ENCODE peak calls at places on chromosomes 4 and X, in seven cellular contexts. W is IMR-90, X is cardiac muscle cell, B is adrenal gland, I is A549, O is MM.1S, E is stomach. Z is an unnamed sample.

GRCh38 chr4:153710681-153711080 is 26.6 kb downstream of the TLR2 start:
- DNase-seq in X (no peak), E (no peak), W (no peak), I (no peak), O (no peak), B (no peak), Z (no peak)

GRCh38 chr4:1975880-1976279 is 32.9 kb downstream of the NELFA start:
- DNase-seq in B (peak; percentile 37), O (no peak), W (no peak), I (no peak), X (no peak), E (no peak), Z (no peak)

GRCh38 chrX:73916931-73917657 is 354.1 kb downstream of the CHIC1 start:
- DNase-seq in X (peak; percentile 52), E (no peak), W (peak; percentile 91), I (peak; percentile 41), B (no peak), O (no peak), Z (no peak)

GRCh38 chr4:169485791-169486742 is 126.3 kb downstream of the NEK1 start:
- DNase-seq in E (no peak), O (peak; percentile 65), B (peak; percentile 70), W (peak; percentile 71), I (peak; percentile 13), X (peak; percentile 38), Z (no peak)

GRCh38 chr4:96524311-96524875 is 684.5 kb downstream of the PDHA2 start:
- DNase-seq in O (no peak), W (no peak), B (no peak), X (no peak), E (no peak), I (no peak), Z (no peak)

GRCh38 chr4:38670939-38671593 is 7.1 kb downstream of the KLF3 start:
- DNase-seq in E (peak; percentile 53), X (no peak), O (no peak), B (no peak), I (no peak), W (no peak), Z (peak; percentile 42)

GRCh38 chr4:15612136-15612535 is 43.0 kb downstream of the FBXL5 start:
- DNase-seq in O (no peak), E (no peak), W (no peak), I (no peak), B (no peak), X (no peak), Z (no peak)

GRCh38 chr4:168541608-168541953 is 44.7 kb downstream of the PALLD start:
- DNase-seq in B (no peak), I (no peak), O (no peak), X (no peak), W (peak; percentile 70), E (no peak), Z (no peak)

GRCh38 chr4:44661940-44662622 is 10.7 kb upstream of the YIPF7 start:
- DNase-seq in B (no peak), W (no peak), X (no peak), I (no peak), E (no peak), O (no peak), Z (no peak)

GRCh38 chr4:139461022-139461421 is 7.1 kb downstream of the RAB33B start:
- DNase-seq in E (no peak), X (peak; percentile 2), O (no peak), B (no peak), W (no peak), I (no peak), Z (no peak)

GRCh38 chr4:12852338-12853307 is 631.5 kb downstream of the RAB28 start:
- DNase-seq in E (no peak), W (peak; percentile 52), B (no peak), I (peak; percentile 23), X (peak; percentile 72), O (peak; percentile 77), Z (no peak)

GRCh38 chr4:174869334-174869733 is 40.3 kb upstream of the GLRA3 start:
- DNase-seq in I (no peak), B (no peak), X (no peak), W (no peak), E (no peak), O (no peak), Z (no peak)

GRCh38 chr4:137378393-137379290 is 153.7 kb downstream of the PCDH18 start:
- DNase-seq in O (no peak), X (no peak), I (no peak), B (no peak), W (no peak), E (no peak), Z (no peak)

GRCh38 chr4:8912506-8912905 is 40.9 kb upstream of the HMX1 start:
- DNase-seq in B (peak; percentile 7), E (peak; percentile 14), X (no peak), O (no peak), I (no peak), W (no peak), Z (no peak)

GRCh38 chr4:62023633-62024032 is 823.5 kb downstream of the ADGRL3 start:
- DNase-seq in X (no peak), E (no peak), W (no peak), O (no peak), I (no peak), B (no peak), Z (no peak)

GRCh38 chr4:80237992-80238391 is 28.5 kb upstream of the FGF5 start:
- DNase-seq in X (no peak), B (no peak), W (peak; percentile 96), I (no peak), E (no peak), O (no peak), Z (no peak)

GRCh38 chr4:130419576-130419975 is 1323.6 kb downstream of the C4orf33 start:
- DNase-seq in O (no peak), W (no peak), I (no peak), X (no peak), B (no peak), E (no peak), Z (no peak)

GRCh38 chr4:1593038-1593417 is 91.1 kb downstream of the FAM53A start:
- DNase-seq in B (no peak), E (no peak), X (no peak), W (no peak), I (no peak), O (no peak), Z (no peak)

GRCh38 chrX:11944486-11944885 is 186.4 kb downstream of the MSL3 start:
- DNase-seq in W (peak; percentile 64), X (peak; percentile 34), I (peak; percentile 11), O (no peak), E (no peak), B (no peak), Z (no peak)

GRCh38 chr4:7815562-7815961 is 124.1 kb downstream of the AFAP1 start:
- DNase-seq in W (peak; percentile 87), X (no peak), E (no peak), O (no peak), B (peak; percentile 70), I (no peak), Z (no peak)

GRCh38 chr4:960140-960735 is 13.1 kb downstream of the DGKQ start:
- DNase-seq in E (no peak), I (no peak), W (no peak), B (no peak), O (no peak), X (no peak), Z (no peak)

GRCh38 chr4:47485047-47485692 is at the start of gene ATP10D:
- DNase-seq in X (peak; percentile 95), I (peak; percentile 62), E (peak; percentile 96), W (peak; percentile 93), B (peak; percentile 98), O (peak; percentile 93), Z (peak; percentile 96)
- TF ChIP-seq CTCF in X (peak; percentile 18), I (no peak), E (no peak), W (peak; percentile 23), B (peak; percentile 36), O (no peak), Z (no peak)

DNA sequence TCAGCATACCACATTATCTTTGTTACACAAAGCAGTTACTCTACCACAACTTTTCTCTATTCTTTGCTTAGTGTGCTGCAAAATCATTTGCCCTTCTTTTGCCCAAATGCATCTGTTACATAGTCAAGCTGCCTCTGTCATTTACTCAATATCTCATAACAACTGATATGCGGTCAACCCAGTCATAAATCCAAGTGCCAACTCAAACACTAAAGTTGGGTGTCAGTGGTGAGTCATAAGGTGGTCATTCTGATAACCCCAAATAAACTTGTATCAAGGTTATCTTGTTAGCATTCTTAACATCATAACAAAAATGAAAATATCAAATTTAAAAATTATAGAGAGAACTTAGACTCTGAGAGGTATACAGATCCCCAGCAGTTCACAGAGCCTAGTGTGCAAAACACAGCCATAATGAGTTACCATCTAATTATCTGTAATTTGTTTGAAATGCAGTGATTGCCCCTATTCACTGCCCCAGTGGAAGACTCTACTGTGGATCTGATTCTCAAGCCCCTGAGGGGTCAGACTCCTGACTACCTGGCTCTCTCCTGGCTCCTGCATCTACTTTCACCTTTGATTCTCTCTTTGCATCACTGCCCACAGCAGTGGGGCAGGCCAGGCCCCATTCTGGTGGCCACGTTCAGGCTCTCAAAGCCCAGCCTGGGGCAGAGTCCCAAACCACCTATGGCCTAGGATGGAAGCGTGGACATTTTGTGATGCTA is 29.2 kb downstream of the TBC1D9 start:
- DNase-seq in E (no peak), B (no peak), X (no peak), W (peak; percentile 28), O (no peak), I (peak; percentile 13), Z (no peak)
- H3K4me1 ChIP-seq in E (peaks cover 16% of the 10 kb centered on the region), B (peaks cover 5% of the 10 kb centered on the region), X (peaks cover 4% of the 10 kb centered on the region), W (peaks cover 7% of the 10 kb centered on the region), O (peaks cover under 1% of the 10 kb centered on the region), I (peaks cover 45% of the 10 kb centered on the region), Z (peaks cover 23% of the 10 kb centered on the region)

DNA sequence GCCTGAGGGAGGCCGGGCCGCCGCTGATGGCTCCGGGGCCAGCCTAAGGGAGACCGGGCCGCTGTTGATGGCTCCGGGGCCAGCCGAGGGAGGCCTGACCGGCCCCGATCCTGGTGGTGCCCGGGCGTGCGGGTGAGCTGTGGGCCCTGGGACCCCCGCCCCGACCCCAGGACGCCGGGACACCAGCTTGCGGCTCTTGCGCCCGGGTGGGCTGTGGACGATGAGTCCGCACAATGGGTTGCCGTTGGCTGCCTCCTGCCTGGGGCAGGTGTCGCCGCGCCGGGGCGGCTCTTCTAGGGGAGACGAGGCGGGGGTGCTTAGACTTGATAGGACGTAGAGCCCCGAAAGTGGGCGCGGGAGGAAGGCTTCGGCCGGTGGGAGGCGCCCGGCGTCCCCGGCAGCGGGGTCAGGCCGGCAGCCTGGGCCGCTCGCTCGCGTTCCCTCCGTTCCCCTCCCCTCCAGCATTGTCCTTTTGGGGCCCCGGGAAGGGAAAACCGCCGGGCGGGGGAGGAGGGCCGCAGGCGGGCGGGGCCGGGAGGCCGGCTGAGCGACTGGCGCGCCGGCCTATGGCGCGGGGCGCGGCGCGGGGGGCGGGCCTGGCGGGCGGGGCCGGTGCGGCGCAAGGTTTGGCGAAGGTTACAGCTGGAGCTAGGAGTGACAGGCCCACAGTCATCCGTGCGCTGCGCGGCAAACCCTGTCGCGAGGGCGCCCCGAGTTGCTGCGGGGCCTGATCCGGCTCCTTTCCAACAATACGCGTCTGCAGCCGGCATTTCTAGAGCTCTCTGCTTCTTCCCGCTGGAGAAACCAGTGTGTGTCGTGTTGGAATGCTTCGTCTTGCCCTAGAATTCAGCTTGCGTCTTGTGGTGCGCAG is 819 bp downstream of the KIAA0232 start:
- DNase-seq in E (peak; percentile 93), W (peak; percentile 79), I (peak; percentile 73), O (peak; percentile 85), X (peak; percentile 96), B (peak; percentile 95), Z (peak; percentile 89)
- TF ChIP-seq CTCF in E (no peak), W (peak; percentile 29), I (no peak), O (no peak), X (no peak), B (no peak), Z (no peak)

DNA sequence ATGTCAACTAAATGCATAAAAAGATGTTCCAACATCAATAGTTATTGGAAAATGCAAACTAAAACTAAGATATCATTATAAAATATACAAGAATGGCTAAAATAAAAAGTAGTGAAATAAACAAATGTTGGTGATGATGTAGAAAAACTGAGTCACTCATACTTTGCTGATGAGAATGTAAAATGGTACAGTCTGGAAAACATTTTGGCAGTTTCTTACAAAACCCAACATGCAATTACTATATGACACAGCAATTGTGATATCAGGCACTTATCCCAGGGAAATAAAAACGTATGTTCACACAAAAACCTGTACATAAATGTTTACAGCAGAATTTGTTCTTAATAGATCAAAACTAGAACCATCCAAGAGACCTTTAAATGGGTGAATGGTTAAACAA is 182.6 kb downstream of the RTL9 start:
- DNase-seq in O (no peak), W (no peak), E (no peak), X (no peak), B (no peak), I (no peak), Z (no peak)
- H3K4me1 ChIP-seq in O (no peaks in the 10 kb centered on the region), W (no peaks in the 10 kb centered on the region), E (no peaks in the 10 kb centered on the region), X (no peaks in the 10 kb centered on the region), B (no peaks in the 10 kb centered on the region), I (no peaks in the 10 kb centered on the region), Z (no peaks in the 10 kb centered on the region)